ENCODE peak calls at places on chromosomes 16 and 17, in eight cellular contexts. J is heart right ventricle, Y is fibroblast of lung, S is foreskin fibroblast, F is K562, U is Peyer's patch, H is MG63, K is HCT116. L is an unnamed sample.
A peak's percentile ranks its signal among the peaks of the same experiment; 100 is the strongest.

GRCh38 chr17:81715107-81715871 is 3.2 kb downstream of the SLC25A10 start:
- DNase-seq in U (no peak), S (no peak), Y (no peak), K (no peak), H (no peak), F (no peak), J (no peak), L (no peak)

GRCh38 chr16:48125888-48126287 is 29.9 kb downstream of the ABCC12 start:
- DNase-seq in J (no peak), S (no peak), K (no peak), F (no peak), U (no peak), Y (peak; percentile 48), H (no peak), L (no peak)

GRCh38 chr17:67499673-67500072 is 122.6 kb downstream of the PITPNC1 start:
- DNase-seq in Y (no peak), F (no peak), K (no peak), U (no peak), H (no peak), J (no peak), S (no peak), L (no peak)

GRCh38 chr17:31678431-31678830 is 180.6 kb downstream of the COPRS start:
- DNase-seq in J (no peak), K (no peak), Y (peak; percentile 28), S (peak; percentile 51), U (no peak), F (no peak), H (peak; percentile 84), L (no peak)

GRCh38 chr17:42989726-42990652 is 8.2 kb upstream of the RPL27 start:
- DNase-seq in U (no peak), K (no peak), F (no peak), J (no peak), Y (peak; percentile 36), H (peak; percentile 53), S (peak; percentile 55), L (no peak)

GRCh38 chr16:74448990-74449389 is 27.7 kb upstream of the CLEC18B start:
- DNase-seq in Y (peak; percentile 95), U (peak; percentile 17), K (peak; percentile 63), J (peak; percentile 37), H (peak; percentile 75), S (peak; percentile 95), F (no peak), L (peak; percentile 58)

GRCh38 chr17:29642171-29642611 is 19.5 kb upstream of the CORO6 start:
- DNase-seq in Y (no peak), H (no peak), J (no peak), U (no peak), S (no peak), K (no peak), F (no peak), L (no peak)

GRCh38 chr17:73924083-73924482 is 279.4 kb upstream of the RPL38 start:
- DNase-seq in K (no peak), S (no peak), U (no peak), J (no peak), H (no peak), Y (no peak), F (no peak), L (no peak)

GRCh38 chr17:1000597-1001490 is 3.9 kb downstream of the TIMM22 start:
- DNase-seq in K (no peak), J (no peak), F (no peak), H (no peak), Y (peak; percentile 53), U (no peak), S (peak; percentile 77), L (no peak)

GRCh38 chr16:24255446-24256352 is at the start of gene CACNG3:
- DNase-seq in K (no peak), S (no peak), F (peak; percentile 89), J (peak; percentile 36), U (no peak), H (peak; percentile 61), Y (peak; percentile 46), L (no peak)

GRCh38 chr17:41492771-41493170 is 3.1 kb upstream of the KRT36 start:
- DNase-seq in J (peak; percentile 33), K (no peak), H (peak; percentile 41), Y (peak; percentile 31), F (peak; percentile 29), S (no peak), U (no peak), L (no peak)

GRCh38 chr17:18905226-18905625 is 46.7 kb upstream of the SLC5A10 start:
- DNase-seq in Y (no peak), K (no peak), U (no peak), F (no peak), J (no peak), S (no peak), H (no peak), L (no peak)

GRCh38 chr16:27330542-27330941 is 16.8 kb downstream of the IL4R start:
- DNase-seq in Y (peak; percentile 94), S (no peak), K (no peak), F (no peak), J (peak; percentile 42), U (no peak), H (peak; percentile 93), L (peak; percentile 89)

GRCh38 chr17:57270801-57271245 is 14.5 kb downstream of the MSI2 start:
- DNase-seq in K (no peak), S (no peak), U (no peak), Y (no peak), H (no peak), J (no peak), F (no peak), L (no peak)

GRCh38 chr17:60740584-60740983 is 62.9 kb downstream of the BCAS3 start:
- DNase-seq in K (no peak), U (no peak), Y (no peak), F (no peak), J (no peak), S (no peak), H (no peak), L (no peak)

GRCh38 chr16:87263418-87264052 is 53.7 kb downstream of the C16orf95 start:
- DNase-seq in U (no peak), Y (no peak), S (no peak), H (no peak), F (no peak), K (peak; percentile 79), J (no peak), L (no peak)

GRCh38 chr16:9739301-9739700 is 442.9 kb downstream of the GRIN2A start:
- DNase-seq in K (no peak), J (no peak), F (no peak), U (no peak), H (no peak), S (no peak), Y (no peak), L (no peak)

GRCh38 chr16:30144017-30144416 is 21.0 kb upstream of the MAPK3 start:
- DNase-seq in S (no peak), J (no peak), F (no peak), U (no peak), H (no peak), Y (no peak), K (no peak), L (no peak)

GRCh38 chr17:76385892-76386786 is 1.7 kb downstream of the SPHK1 start:
- DNase-seq in K (peak; percentile 68), U (peak; percentile 79), H (peak; percentile 85), J (peak; percentile 83), Y (peak; percentile 73), S (peak; percentile 80), F (peak; percentile 84), L (no peak)

GRCh38 chr17:79830303-79830702 is 8.9 kb downstream of the CBX4 start:
- DNase-seq in F (peak; percentile 42), U (no peak), S (no peak), J (no peak), H (no peak), K (no peak), Y (no peak), L (no peak)

DNA sequence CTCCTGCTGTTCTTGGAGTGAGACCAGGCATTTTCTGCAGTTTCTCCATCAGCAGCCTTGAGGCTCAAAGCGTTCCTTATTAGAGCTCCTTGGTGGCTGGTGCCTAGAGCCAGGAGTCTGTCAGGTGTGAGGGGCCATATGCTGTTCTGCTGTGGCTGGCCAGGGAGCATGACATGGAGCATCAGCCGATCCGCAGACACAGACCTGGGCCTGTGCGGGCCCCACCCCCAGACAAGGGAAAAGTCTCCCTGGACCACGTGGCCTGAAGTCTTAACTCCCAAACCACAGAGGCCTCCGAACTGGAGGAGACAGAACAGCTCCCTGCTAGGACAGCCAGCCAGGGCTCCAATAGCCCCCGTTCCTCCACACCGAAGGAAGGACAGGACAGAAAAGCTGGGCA is 162.7 kb upstream of the CIBAR2 start:
- DNase-seq in J (no peak), F (peak; percentile 75), K (no peak), Y (no peak), H (no peak), S (no peak), U (no peak), L (no peak)
- H3K4me3 ChIP-seq in J (no peak overlapping the region), F (no peak overlapping the region), K (no peak overlapping the region), Y (no peak overlapping the region), H (no peak overlapping the region), S (no peak overlapping the region), U (no peak overlapping the region), L (no peak overlapping the region)

DNA sequence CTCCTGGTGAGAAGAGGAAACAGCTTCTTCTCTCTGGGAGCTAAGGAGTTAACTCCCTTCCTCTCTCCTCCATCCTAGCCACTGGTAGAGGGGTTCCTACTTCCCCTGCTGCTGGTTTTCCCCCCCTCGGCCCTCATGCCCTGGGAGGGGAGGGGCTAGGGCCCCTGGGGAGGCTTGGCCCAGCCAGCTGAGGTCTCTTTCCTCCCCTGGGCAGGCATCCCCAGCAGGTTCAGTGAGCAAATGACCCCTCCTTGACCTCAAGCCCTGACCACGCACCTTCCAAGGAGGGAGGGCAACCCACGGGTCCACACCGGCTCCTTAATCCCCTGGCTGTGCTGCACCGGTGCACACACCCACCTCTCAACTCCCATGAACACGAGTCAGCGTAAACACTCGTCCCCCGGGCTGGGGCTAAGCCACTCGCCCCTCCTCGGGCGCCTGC is 33.9 kb downstream of the SRCIN1 start:
- DNase-seq in K (no peak), J (no peak), U (no peak), S (no peak), F (peak; percentile 24), H (peak; percentile 42), Y (no peak), L (no peak)
- H3K4me3 ChIP-seq in K (peak overlapping the region; percentile 51), J (no peak overlapping the region), U (no peak overlapping the region), S (no peak overlapping the region), F (no peak overlapping the region), H (no peak overlapping the region), Y (no peak overlapping the region), L (no peak overlapping the region)

DNA sequence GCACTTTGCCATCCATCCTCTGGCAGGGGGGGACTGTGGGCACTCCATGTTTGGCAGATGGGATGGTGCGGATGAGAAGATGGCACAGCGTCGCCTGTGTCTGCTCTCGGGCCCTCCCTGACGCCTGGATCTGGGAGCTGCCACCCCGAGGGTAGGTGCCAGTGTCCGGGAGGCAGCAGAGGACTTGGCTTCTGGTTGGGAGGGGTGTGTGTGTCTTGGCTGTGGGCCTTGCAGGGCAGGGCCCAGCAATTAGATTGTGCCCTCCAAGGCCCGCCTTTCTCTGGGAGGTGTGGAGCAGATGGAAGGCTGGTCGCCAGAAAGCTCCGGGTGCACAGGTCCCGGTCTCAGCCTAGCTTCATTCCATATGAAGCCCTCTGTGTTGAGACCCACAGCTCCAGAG is 1.4 kb downstream of the RAP1GAP2 start:
- DNase-seq in U (no peak), K (no peak), F (no peak), Y (no peak), J (no peak), S (no peak), H (no peak), L (no peak)
- H3K4me3 ChIP-seq in U (peak overlapping the region; percentile 1), K (no peak overlapping the region), F (no peak overlapping the region), Y (no peak overlapping the region), J (peak overlapping the region; percentile 60), S (no peak overlapping the region), H (no peak overlapping the region), L (no peak overlapping the region)

GRCh38 chr16:67190448-67191399 is 788 bp upstream of the EXOC3L1 start:
- DNase-seq in F (no peak), Y (peak; percentile 32), S (no peak), U (no peak), H (peak; percentile 48), K (no peak), J (no peak), L (no peak)
- H3K4me3 ChIP-seq in F (no peak overlapping the region), Y (no peak overlapping the region), S (no peak overlapping the region), U (no peak overlapping the region), H (no peak overlapping the region), K (no peak overlapping the region), J (no peak overlapping the region), L (no peak overlapping the region)

L was measured in AG04449.